ENCODE peak calls at places on chromosomes 13 and 19, in ten cellular contexts. Y is neural progenitor cell; U is transverse colon; W is CD8-positive, alpha-beta T cell; C is ascending aorta; B is heart left ventricle; V is iPS DF 6.9; E is fibroblast of lung; S is A673; P is endothelial cell of umbilical vein. H is an unnamed sample.

GRCh38 chr19:35792312-35792711 is 16.9 kb downstream of the ARHGAP33 start:
- DNase-seq in Y (no peak), U (no peak), W (no peak), C (no peak), B (no peak), V (no peak), E (no peak), S (no peak), P (no peak), H (no peak)

GRCh38 chr13:107734891-107735620 is 480.3 kb downstream of the LIG4 start:
- DNase-seq in Y (no peak), U (no peak), W (no peak), C (no peak), B (no peak), V (no peak), E (peak; percentile 59), S (no peak), P (no peak), H (no peak)

GRCh38 chr13:76778906-76779305 is 107.3 kb downstream of the KCTD12 start:
- DNase-seq in Y (no peak), U (no peak), W (no peak), C (no peak), B (no peak), V (no peak), E (no peak), S (no peak), P (no peak), H (no peak)

GRCh38 chr13:21010621-21011020 is 50.8 kb downstream of the LATS2 start:
- DNase-seq in Y (no peak), U (no peak), W (no peak), C (no peak), B (no peak), V (no peak), E (peak; percentile 24), S (no peak), P (no peak), H (no peak)

GRCh38 chr19:46211201-46211881 is 18.2 kb upstream of the IGFL1 start:
- DNase-seq in Y (peak; percentile 33), U (no peak), W (no peak), C (no peak), B (no peak), V (no peak), E (peak; percentile 32), S (no peak), P (peak; percentile 54), H (no peak)

GRCh38 chr13:48938308-48938943 is 37.3 kb upstream of the FNDC3A start:
- DNase-seq in Y (no peak), U (no peak), W (no peak), C (no peak), B (no peak), V (no peak), E (no peak), S (no peak), P (no peak), H (no peak)

GRCh38 chr13:99265162-99265822 is 7.1 kb upstream of the GPR18 start:
- DNase-seq in Y (no peak), U (no peak), W (no peak), C (no peak), B (no peak), V (no peak), E (no peak), S (no peak), P (no peak), H (no peak)

GRCh38 chr13:29676941-29677452 is 81.5 kb upstream of the SLC7A1 start:
- DNase-seq in Y (peak; percentile 7), U (peak; percentile 37), W (no peak), C (no peak), B (no peak), V (no peak), E (peak; percentile 59), S (no peak), P (no peak), H (no peak)

GRCh38 chr13:26048745-26049144 is 3.1 kb downstream of the SHISA2 start:
- DNase-seq in Y (no peak), U (no peak), W (no peak), C (no peak), B (no peak), V (no peak), E (no peak), S (no peak), P (no peak), H (no peak)

GRCh38 chr19:56141416-56141992 is 417 bp downstream of the ZNF444 start:
- DNase-seq in Y (peak; percentile 59), U (peak; percentile 29), W (peak; percentile 40), C (peak; percentile 69), B (no peak), V (no peak), E (no peak), S (no peak), P (no peak), H (no peak)

GRCh38 chr19:50817941-50818858 is 5.4 kb downstream of the KLK1 start:
- DNase-seq in Y (peak; percentile 92), U (peak; percentile 90), W (peak; percentile 26), C (no peak), B (peak; percentile 52), V (no peak), E (no peak), S (peak; percentile 53), P (peak; percentile 29), H (peak; percentile 26)

GRCh38 chr13:76503756-76504155 is 382.4 kb downstream of the KCTD12 start:
- DNase-seq in Y (no peak), U (no peak), W (no peak), C (no peak), B (no peak), V (no peak), E (no peak), S (no peak), P (no peak), H (no peak)

DNA sequence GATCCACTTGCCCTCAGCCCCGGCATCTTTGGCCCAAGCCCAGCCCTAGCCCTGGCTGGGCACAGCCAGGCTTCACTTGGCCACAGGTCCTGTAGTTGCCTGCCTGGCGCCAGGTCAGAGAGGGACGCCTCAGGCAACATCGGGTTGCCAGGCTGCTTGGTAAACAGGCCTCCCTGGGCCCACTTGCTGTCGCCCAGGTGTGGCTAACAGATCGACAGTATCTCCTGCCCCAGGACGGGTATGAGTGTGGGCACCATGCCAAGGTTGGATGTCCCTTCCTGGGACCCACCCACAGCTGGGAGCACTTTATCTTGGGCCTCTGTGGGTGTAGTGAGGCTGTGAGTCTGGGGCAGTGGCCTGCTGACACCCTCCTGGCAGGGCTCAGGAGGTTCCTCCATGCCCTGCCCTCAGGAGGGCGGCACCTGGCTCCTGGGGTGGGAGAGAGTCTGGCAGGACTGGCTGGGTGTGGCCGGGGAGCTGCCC is 27.9 kb downstream of the CARM1 start:
- DNase-seq in Y (no peak), U (peak; percentile 92), W (no peak), C (no peak), B (peak; percentile 71), V (no peak), E (no peak), S (no peak), P (no peak), H (no peak)
- H3K27ac ChIP-seq in Y (no peak overlapping the region), U (peak overlapping the region; percentile 81), W (no peak overlapping the region), C (peak overlapping the region; percentile 34), B (no peak overlapping the region), V (no peak overlapping the region), E (no peak overlapping the region), S (no peak overlapping the region), P (no peak overlapping the region), H (no peak overlapping the region)

GRCh38 chr19:1241417-1242095 is at the start of gene ATP5F1D:
- DNase-seq in Y (peak; percentile 97), U (peak; percentile 96), W (peak; percentile 95), C (peak; percentile 95), B (peak; percentile 97), V (no peak), E (peak; percentile 93), S (peak; percentile 97), P (peak; percentile 91), H (peak; percentile 76)

GRCh38 chr19:1239796-1240737 is 1.5 kb upstream of the ATP5F1D start:
- DNase-seq in Y (peak; percentile 97), U (peak; percentile 88), W (peak; percentile 99), C (peak; percentile 94), B (peak; percentile 91), V (no peak), E (peak; percentile 87), S (peak; percentile 96), P (peak; percentile 86), H (peak; percentile 89)

GRCh38 chr19:1239420-1239795 is 1.6 kb upstream of the CBARP start:
- DNase-seq in Y (peak; percentile 26), U (no peak), W (no peak), C (no peak), B (no peak), V (no peak), E (no peak), S (no peak), P (no peak), H (no peak)

GRCh38 chr19:1238373-1239303 is 833 bp upstream of the CBARP start:
- DNase-seq in Y (no peak), U (no peak), W (peak; percentile 33), C (no peak), B (no peak), V (no peak), E (no peak), S (no peak), P (no peak), H (no peak)

GRCh38 chr19:1240925-1241324 is 626 bp upstream of the ATP5F1D start:
- DNase-seq in Y (no peak), U (no peak), W (no peak), C (no peak), B (no peak), V (no peak), E (no peak), S (no peak), P (no peak), H (no peak)
- H3K4me1 ChIP-seq in Y (peaks cover 17% of the 10 kb centered on the region), U (peaks cover 59% of the 10 kb centered on the region), W (peaks cover 58% of the 10 kb centered on the region), C (peaks cover 37% of the 10 kb centered on the region), B (peaks cover 58% of the 10 kb centered on the region), V (peaks cover 7% of the 10 kb centered on the region), E (peaks cover 23% of the 10 kb centered on the region), S (peaks cover 55% of the 10 kb centered on the region), P (peaks cover 12% of the 10 kb centered on the region), H (peaks cover 43% of the 10 kb centered on the region)

DNA sequence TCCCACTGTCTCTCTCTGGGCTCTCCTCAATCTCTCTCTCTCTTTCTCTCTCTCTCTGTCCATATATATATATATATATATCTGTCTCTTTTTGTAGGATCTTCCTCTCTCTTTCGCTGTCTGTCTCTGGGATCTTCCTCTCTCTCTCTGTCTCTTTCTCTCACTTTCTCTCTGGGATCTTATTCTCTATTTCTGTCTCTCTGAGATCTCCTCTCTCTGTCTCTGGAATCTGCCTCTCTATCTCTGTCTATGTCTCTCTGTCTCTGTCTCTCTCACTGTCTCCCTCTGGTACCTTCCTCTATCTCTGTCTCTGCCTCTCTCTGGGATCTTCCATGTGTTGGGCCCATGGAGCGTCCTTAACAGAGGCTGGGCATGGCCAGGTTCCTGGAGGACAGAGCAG is 3.4 kb downstream of the ATP1A3 start:
- DNase-seq in Y (no peak), U (no peak), W (no peak), C (no peak), B (no peak), V (no peak), E (no peak), S (no peak), P (no peak), H (no peak)
- H3K27ac ChIP-seq in Y (no peak overlapping the region), U (no peak overlapping the region), W (no peak overlapping the region), C (no peak overlapping the region), B (no peak overlapping the region), V (no peak overlapping the region), E (no peak overlapping the region), S (no peak overlapping the region), P (no peak overlapping the region), H (no peak overlapping the region)

DNA sequence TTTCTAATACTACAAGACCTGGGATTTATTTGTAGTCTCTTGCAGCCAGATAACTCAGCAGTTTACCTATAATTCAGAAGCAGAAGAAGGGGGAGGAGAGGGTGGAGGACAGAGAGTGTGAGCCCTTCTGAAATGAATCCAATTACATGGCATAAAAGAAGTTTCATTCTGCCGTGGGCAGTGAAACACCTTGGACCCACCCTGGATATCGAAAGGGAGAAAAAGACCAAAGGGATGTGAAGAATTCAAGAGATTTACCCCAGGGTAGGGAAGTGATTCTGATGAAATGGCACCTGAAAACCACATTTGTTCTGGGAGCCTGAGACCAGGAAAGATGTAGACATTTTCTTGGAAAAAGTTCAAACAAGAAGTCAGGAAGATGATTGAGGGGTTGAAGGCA is 140.9 kb downstream of the NDFIP2 start:
- DNase-seq in Y (no peak), U (no peak), W (no peak), C (no peak), B (no peak), V (no peak), E (no peak), S (no peak), P (no peak), H (no peak)
- H3K4me1 ChIP-seq in Y (no peaks in the 10 kb centered on the region), U (no peaks in the 10 kb centered on the region), W (no peaks in the 10 kb centered on the region), C (no peaks in the 10 kb centered on the region), B (no peaks in the 10 kb centered on the region), V (no peaks in the 10 kb centered on the region), E (no peaks in the 10 kb centered on the region), S (no peaks in the 10 kb centered on the region), P (no peaks in the 10 kb centered on the region), H (no peaks in the 10 kb centered on the region)